ENCODE peak calls at places on chromosomes 4 and X, in five cellular contexts. One of them, this sample, is unnamed.

GRCh38 chr4:7417639-7418038 is 17.1 kb downstream of the PSAPL1 start:
- DNase-seq in nucleus accumbens: no peak
- DNase-seq in pancreas: no peak
- DNase-seq in right lobe of liver: no peak
- DNase-seq in ureter: no peak
- DNase-seq in this sample: no peak

GRCh38 chrX:30690330-30690729 is 37.1 kb downstream of the GK start:
- DNase-seq in pancreas: no peak
- DNase-seq in nucleus accumbens: no peak
- DNase-seq in right lobe of liver: no peak
- DNase-seq in ureter: no peak
- DNase-seq in this sample: no peak

GRCh38 chr4:82090717-82091116 is 283.1 kb downstream of the HNRNPD start:
- DNase-seq in ureter: no peak
- DNase-seq in pancreas: no peak
- DNase-seq in nucleus accumbens: no peak
- DNase-seq in right lobe of liver: no peak
- DNase-seq in this sample: no peak

GRCh38 chrX:101759000-101759399 is 99.3 kb upstream of the ARMCX2 start:
- DNase-seq in ureter: no peak
- DNase-seq in nucleus accumbens: no peak
- DNase-seq in right lobe of liver: no peak
- DNase-seq in pancreas: no peak
- DNase-seq in this sample: no peak

GRCh38 chr4:75895744-75896314 is 6.4 kb downstream of the PPEF2 start:
- DNase-seq in pancreas: no peak
- DNase-seq in nucleus accumbens: no peak
- DNase-seq in ureter: no peak
- DNase-seq in right lobe of liver: no peak
- DNase-seq in this sample: no peak

GRCh38 chrX:17520206-17520605 is 145.2 kb downstream of the NHS start:
- DNase-seq in ureter: no peak
- DNase-seq in right lobe of liver: no peak
- DNase-seq in nucleus accumbens: no peak
- DNase-seq in pancreas: no peak
- DNase-seq in this sample: no peak

GRCh38 chr4:181308476-181309170 is 934.6 kb upstream of the TENM3 start:
- DNase-seq in right lobe of liver: no peak
- DNase-seq in nucleus accumbens: no peak
- DNase-seq in pancreas: no peak
- DNase-seq in ureter: no peak
- DNase-seq in this sample: no peak

GRCh38 chrX:134542485-134542884 is 82.5 kb downstream of the HPRT1 start:
- DNase-seq in ureter: peak
- DNase-seq in right lobe of liver: no peak
- DNase-seq in nucleus accumbens: no peak
- DNase-seq in pancreas: no peak
- DNase-seq in this sample: no peak

GRCh38 chrX:108734426-108734825 is 1.9 kb downstream of the IRS4 start:
- DNase-seq in ureter: no peak
- DNase-seq in nucleus accumbens: no peak
- DNase-seq in pancreas: peak
- DNase-seq in right lobe of liver: no peak
- DNase-seq in this sample: no peak

GRCh38 chrX:71515039-71515398 is 17.9 kb upstream of the OGT start:
- DNase-seq in pancreas: no peak
- DNase-seq in nucleus accumbens: no peak
- DNase-seq in ureter: no peak
- DNase-seq in right lobe of liver: no peak
- DNase-seq in this sample: no peak

GRCh38 chr4:150010525-150011126 is 67.6 kb upstream of the DCLK2 start:
- DNase-seq in ureter: peak
- DNase-seq in pancreas: no peak
- DNase-seq in right lobe of liver: peak
- DNase-seq in nucleus accumbens: no peak
- DNase-seq in this sample: no peak

GRCh38 chrX:16836371-16836770 is 33.8 kb downstream of the RBBP7 start:
- DNase-seq in right lobe of liver: no peak
- DNase-seq in ureter: peak
- DNase-seq in nucleus accumbens: no peak
- DNase-seq in pancreas: no peak
- DNase-seq in this sample: no peak

GRCh38 chr4:39947415-39947814 is 30.3 kb downstream of the PDS5A start:
- DNase-seq in right lobe of liver: peak
- DNase-seq in nucleus accumbens: no peak
- DNase-seq in ureter: no peak
- DNase-seq in pancreas: no peak
- DNase-seq in this sample: no peak

GRCh38 chr4:80171251-80171650 is 26.1 kb upstream of the PRDM8 start:
- DNase-seq in pancreas: no peak
- DNase-seq in ureter: no peak
- DNase-seq in nucleus accumbens: no peak
- DNase-seq in right lobe of liver: no peak
- DNase-seq in this sample: no peak

GRCh38 chr4:20318011-20318898 is 66.5 kb downstream of the SLIT2 start:
- DNase-seq in right lobe of liver: no peak
- DNase-seq in ureter: no peak
- DNase-seq in pancreas: no peak
- DNase-seq in nucleus accumbens: no peak
- DNase-seq in this sample: no peak

GRCh38 chr4:119832731-119833233 is 204.2 kb upstream of the PDE5A start:
- DNase-seq in nucleus accumbens: no peak
- DNase-seq in ureter: no peak
- DNase-seq in right lobe of liver: no peak
- DNase-seq in pancreas: no peak
- DNase-seq in this sample: no peak

GRCh38 chrX:27966955-27967354 is 14.3 kb downstream of the DCAF8L1 start:
- DNase-seq in nucleus accumbens: no peak
- DNase-seq in ureter: no peak
- DNase-seq in pancreas: no peak
- DNase-seq in right lobe of liver: no peak
- DNase-seq in this sample: no peak

GRCh38 chr4:34157546-34157945 is 2086.8 kb downstream of the ARAP2 start:
- DNase-seq in nucleus accumbens: no peak
- DNase-seq in ureter: no peak
- DNase-seq in pancreas: no peak
- DNase-seq in right lobe of liver: no peak
- DNase-seq in this sample: no peak

GRCh38 chr4:72112514-72113156 is 80.8 kb downstream of the NPFFR2 start:
- DNase-seq in pancreas: no peak
- DNase-seq in nucleus accumbens: no peak
- DNase-seq in ureter: no peak
- DNase-seq in right lobe of liver: no peak
- DNase-seq in this sample: no peak

GRCh38 chrX:119042996-119043395 is 29.8 kb upstream of the CT47C1 start:
- DNase-seq in pancreas: no peak
- DNase-seq in right lobe of liver: no peak
- DNase-seq in ureter: no peak
- DNase-seq in nucleus accumbens: no peak
- DNase-seq in this sample: no peak

GRCh38 chr4:155741546-155741945 is 17.3 kb upstream of the GUCY1B1 start:
- DNase-seq in ureter: no peak
- DNase-seq in nucleus accumbens: no peak
- DNase-seq in pancreas: no peak
- DNase-seq in right lobe of liver: no peak
- DNase-seq in this sample: no peak

GRCh38 chr4:78693777-78694456 is 82.2 kb upstream of the BMP2K start:
- DNase-seq in nucleus accumbens: no peak
- DNase-seq in pancreas: no peak
- DNase-seq in ureter: no peak
- DNase-seq in right lobe of liver: no peak
- DNase-seq in this sample: no peak

GRCh38 chrX:132033166-132033565 is 10.1 kb downstream of the STK26 start:
- DNase-seq in nucleus accumbens: no peak
- DNase-seq in right lobe of liver: no peak
- DNase-seq in pancreas: no peak
- DNase-seq in ureter: no peak
- DNase-seq in this sample: no peak

GRCh38 chr4:77465271-77465670 is 140.3 kb upstream of the CXCL13 start:
- DNase-seq in pancreas: no peak
- DNase-seq in right lobe of liver: peak
- DNase-seq in nucleus accumbens: no peak
- DNase-seq in ureter: no peak
- DNase-seq in this sample: no peak

GRCh38 chr4:1683371-1683902 is 676 bp downstream of the FAM53A start:
- DNase-seq in ureter: no peak
- DNase-seq in nucleus accumbens: no peak
- DNase-seq in right lobe of liver: no peak
- DNase-seq in pancreas: no peak
- DNase-seq in this sample: peak

This sample was measured in sciatic nerve.